ENCODE peak calls at places on chromosomes 12 and 14, in eight cellular contexts. U is pancreas, K is mesendoderm, N is fibroblast of pulmonary artery, I is PC-9, X is coronary artery, E is upper lobe of left lung, V is Caco-2. C is an unnamed sample.

GRCh38 chr14:90540437-90540836 is 143.6 kb downstream of the CALM1 start:
- DNase-seq in U (no peak), K (no peak), N (no peak), I (no peak), X (no peak), E (no peak), V (no peak), C (no peak)

GRCh38 chr14:70873627-70874026 is 33.6 kb upstream of the PCNX1 start:
- DNase-seq in U (no peak), K (peak), N (no peak), I (no peak), X (no peak), E (no peak), V (no peak), C (no peak)

GRCh38 chr12:30888241-30888640 is 38.3 kb upstream of the TSPAN11 start:
- DNase-seq in U (no peak), K (no peak), N (no peak), I (no peak), X (no peak), E (no peak), V (no peak), C (no peak)

GRCh38 chr14:82449926-82450325 is 916.3 kb upstream of the SEL1L start:
- DNase-seq in U (no peak), K (peak), N (no peak), I (no peak), X (no peak), E (no peak), V (no peak), C (no peak)

GRCh38 chr12:9347328-9348127 is 139.3 kb upstream of the PZP start:
- DNase-seq in U (no peak), K (no peak), N (peak), I (no peak), X (no peak), E (no peak), V (no peak), C (no peak)

GRCh38 chr12:1591543-1591942 is 2.8 kb downstream of the FBXL14 start:
- DNase-seq in U (no peak), K (peak), N (no peak), I (no peak), X (no peak), E (no peak), V (no peak), C (no peak)

GRCh38 chr14:66507181-66507721 is 696 bp upstream of the GPHN start:
- DNase-seq in U (no peak), K (no peak), N (no peak), I (no peak), X (no peak), E (no peak), V (no peak), C (no peak)

GRCh38 chr14:88682495-88683114 is 110.1 kb downstream of the EML5 start:
- DNase-seq in U (no peak), K (peak), N (no peak), I (no peak), X (no peak), E (no peak), V (no peak), C (no peak)

GRCh38 chr12:94545937-94546771 is 86.5 kb upstream of the CEP83 start:
- DNase-seq in U (no peak), K (peak), N (peak), I (peak), X (no peak), E (peak), V (peak), C (peak)

GRCh38 chr14:23568600-23569310 is 1.2 kb upstream of the AP1G2 start:
- DNase-seq in U (no peak), K (peak), N (no peak), I (no peak), X (no peak), E (no peak), V (peak), C (no peak)

GRCh38 chr12:48988030-48988649 is 10.0 kb downstream of the WNT1 start:
- DNase-seq in U (peak), K (peak), N (peak), I (no peak), X (no peak), E (peak), V (peak), C (no peak)

GRCh38 chr12:14612250-14612649 is 44.6 kb upstream of the PLBD1 start:
- DNase-seq in U (no peak), K (no peak), N (no peak), I (no peak), X (no peak), E (no peak), V (no peak), C (no peak)

GRCh38 chr12:96414637-96415036 is 14.4 kb upstream of the CDK17 start:
- DNase-seq in U (no peak), K (no peak), N (no peak), I (no peak), X (no peak), E (no peak), V (no peak), C (no peak)

GRCh38 chr14:106811167-106811566 is 1284.8 kb downstream of the TMEM121 start:
- DNase-seq in U (no peak), K (no peak), N (no peak), I (no peak), X (no peak), E (no peak), V (no peak), C (no peak)

GRCh38 chr12:54987611-54988231 is 3.2 kb upstream of the TESPA1 start:
- DNase-seq in U (no peak), K (no peak), N (no peak), I (no peak), X (no peak), E (no peak), V (no peak), C (no peak)

GRCh38 chr12:77572371-77572770 is 258.3 kb upstream of the NAV3 start:
- DNase-seq in U (no peak), K (no peak), N (no peak), I (no peak), X (no peak), E (no peak), V (no peak), C (no peak)

GRCh38 chr14:23345987-23346692 is 6.5 kb downstream of the SLC22A17 start:
- DNase-seq in U (no peak), K (peak), N (no peak), I (no peak), X (no peak), E (no peak), V (no peak), C (no peak)

DNA sequence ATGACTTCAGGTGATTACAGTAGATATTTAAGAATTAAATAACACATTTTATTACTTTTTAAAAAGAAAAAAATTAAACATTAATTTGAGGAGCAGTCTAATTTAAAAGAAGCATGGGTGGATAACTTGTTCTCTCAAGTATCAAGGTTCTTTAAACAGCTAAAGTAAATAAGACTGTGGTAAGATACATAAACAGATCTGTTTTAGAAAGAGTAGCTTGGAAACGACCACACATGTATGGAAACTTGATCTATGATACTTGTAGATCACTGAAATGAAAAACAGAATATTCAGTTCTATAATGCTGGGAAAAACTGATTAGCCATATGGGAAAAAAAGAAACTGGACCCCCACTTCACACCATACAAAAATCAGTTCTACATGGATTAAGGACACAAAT is 36.0 kb downstream of the TC2N start:
- DNase-seq in U (no peak), K (no peak), N (no peak), I (no peak), X (no peak), E (no peak), V (no peak), C (no peak)
- H3K4me3 ChIP-seq in U (no peak), K (no peak), N (no peak), I (no peak), X (no peak), E (no peak), V (no peak), C (no peak)

GRCh38 chr14:33806905-33807304 is 144.0 kb downstream of the EGLN3 start:
- DNase-seq in U (no peak), K (no peak), N (no peak), I (no peak), X (no peak), E (no peak), V (no peak), C (no peak)
- H3K4me3 ChIP-seq in U (no peak), K (no peak), N (no peak), I (no peak), X (no peak), E (no peak), V (no peak), C (no peak)

GRCh38 chr12:116813271-116814041 is 67.8 kb downstream of the HRK start:
- DNase-seq in U (no peak), K (no peak), N (no peak), I (peak), X (no peak), E (no peak), V (no peak), C (peak)

GRCh38 chr12:116820077-116820656 is 61.1 kb downstream of the HRK start:
- DNase-seq in U (no peak), K (no peak), N (no peak), I (no peak), X (no peak), E (no peak), V (no peak), C (no peak)

GRCh38 chr12:116821291-116821690 is 60.0 kb downstream of the HRK start:
- DNase-seq in U (no peak), K (no peak), N (no peak), I (no peak), X (no peak), E (no peak), V (no peak), C (no peak)

GRCh38 chr12:116818948-116819832 is 62.1 kb downstream of the HRK start:
- DNase-seq in U (peak), K (peak), N (peak), I (peak), X (peak), E (peak), V (peak), C (peak)

GRCh38 chr12:116818341-116818856 is 62.8 kb downstream of the HRK start:
- DNase-seq in U (no peak), K (no peak), N (peak), I (no peak), X (no peak), E (peak), V (no peak), C (no peak)
- H3K4me3 ChIP-seq in U (peak), K (peak), N (peak), I (peak), X (peak), E (peak), V (peak), C (peak)

GRCh38 chr14:38256358-38256840 is 506 bp upstream of the CLEC14A start:
- DNase-seq in U (no peak), K (peak), N (peak), I (no peak), X (no peak), E (no peak), V (no peak), C (no peak)
- H3K4me3 ChIP-seq in U (no peak), K (no peak), N (peak), I (no peak), X (peak), E (peak), V (no peak), C (no peak)

DNA sequence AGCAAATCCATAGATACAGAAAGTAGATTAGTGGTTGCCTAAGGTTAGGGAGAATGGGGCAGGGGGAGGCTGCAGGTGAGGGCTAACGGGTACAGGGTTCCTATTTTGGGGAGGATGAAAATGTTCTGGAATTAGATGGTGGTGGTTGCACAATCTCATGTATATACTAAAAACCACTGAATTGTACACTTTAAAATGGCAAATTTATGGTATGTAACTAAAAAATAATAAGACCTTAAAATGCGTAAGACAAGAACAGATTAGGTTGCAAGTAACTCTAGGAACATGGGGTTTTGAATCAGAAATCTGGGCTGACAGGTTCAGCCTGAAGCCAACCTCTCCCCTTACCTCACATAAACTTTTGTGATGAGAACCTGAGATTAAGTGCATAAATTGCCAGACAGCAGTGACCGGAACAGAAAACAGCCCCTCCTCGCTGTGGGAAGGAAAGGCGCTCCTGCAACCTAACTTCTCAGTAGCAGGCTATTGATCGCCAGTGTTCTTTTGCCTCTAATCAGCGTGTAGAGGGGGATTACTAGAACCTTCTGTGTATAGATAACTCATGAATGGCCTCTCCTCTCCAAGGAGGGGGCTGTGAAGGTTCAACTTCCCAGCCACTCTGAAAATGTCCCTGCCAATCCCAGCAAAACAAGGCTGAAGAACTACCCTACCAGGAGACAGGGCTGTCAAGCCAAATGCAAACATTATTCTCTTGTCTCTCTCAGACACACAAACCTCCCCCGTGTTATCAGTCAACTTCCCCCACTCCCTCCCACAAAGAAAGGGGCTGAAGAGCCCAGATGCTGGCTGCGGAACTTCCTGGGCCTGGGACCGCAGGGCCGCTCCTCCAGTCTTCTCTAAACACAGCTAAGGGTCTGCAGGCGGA is 1.9 kb downstream of the SSH1 start:
- DNase-seq in U (no peak), K (peak), N (peak), I (peak), X (no peak), E (no peak), V (no peak), C (no peak)
- H3K4me3 ChIP-seq in U (no peak), K (no peak), N (peak), I (peak), X (peak), E (peak), V (peak), C (peak)

GRCh38 chr14:32932921-32933622 is 5.6 kb upstream of the NPAS3 start:
- DNase-seq in U (peak), K (peak), N (no peak), I (no peak), X (no peak), E (no peak), V (no peak), C (no peak)
- H3K4me3 ChIP-seq in U (no peak), K (no peak), N (no peak), I (no peak), X (peak), E (peak), V (no peak), C (peak)

DNA sequence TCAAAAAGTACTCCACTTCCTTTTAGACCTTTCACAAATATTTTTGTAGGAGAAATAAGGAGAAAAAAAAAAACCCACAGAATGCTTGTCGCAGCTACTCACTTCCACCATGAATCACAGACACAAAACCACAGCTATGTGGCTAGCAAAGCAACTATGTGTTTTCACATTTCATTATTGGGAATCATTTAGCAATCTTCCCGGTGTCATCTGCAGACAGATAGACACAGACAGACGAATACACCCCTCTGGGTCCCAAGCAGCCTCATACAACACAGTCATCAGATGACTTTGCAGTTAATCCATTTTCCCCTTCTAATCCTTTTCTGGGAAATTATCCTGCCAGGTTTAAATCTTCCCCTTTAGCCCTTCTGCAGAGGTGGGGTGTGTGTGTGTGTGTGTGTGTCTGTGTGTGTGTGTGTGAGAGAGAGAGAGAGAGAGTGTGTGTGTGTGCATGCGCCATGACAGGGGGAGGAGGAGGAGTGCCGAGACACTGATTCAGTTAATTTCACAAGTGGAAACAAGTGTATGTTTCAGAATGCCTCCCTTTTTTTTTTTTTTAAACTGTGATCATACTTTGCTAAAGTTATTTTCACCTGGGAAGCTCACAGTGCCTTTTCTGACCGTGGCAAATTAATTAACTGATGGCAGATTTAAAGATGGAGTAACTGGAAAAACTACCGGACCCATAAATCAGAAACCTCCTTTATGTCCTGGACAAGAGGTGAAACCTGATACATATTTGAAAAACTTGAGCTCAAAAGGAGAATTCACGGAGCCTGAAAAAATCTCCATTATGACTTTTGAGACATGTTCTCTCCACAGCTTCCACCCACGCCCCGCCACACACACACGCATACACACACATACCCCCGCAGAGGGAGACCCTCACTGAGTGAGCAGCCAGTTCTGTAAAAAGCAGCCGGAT is 39.9 kb downstream of the LTBP2 start:
- DNase-seq in U (no peak), K (no peak), N (peak), I (peak), X (no peak), E (no peak), V (no peak), C (peak)
- H3K4me3 ChIP-seq in U (no peak), K (no peak), N (peak), I (peak), X (peak), E (no peak), V (no peak), C (peak)

GRCh38 chr14:50001146-50001998 is 108.5 kb downstream of the ARF6 start:
- DNase-seq in U (peak), K (peak), N (peak), I (peak), X (no peak), E (peak), V (peak), C (no peak)
- H3K4me3 ChIP-seq in U (no peak), K (no peak), N (no peak), I (peak), X (no peak), E (peak), V (peak), C (no peak)

C was measured in kidney epithelial cell.